ENCODE peak calls at places on chromosomes 16 and 17, in seven cellular contexts. X is cardiac muscle cell, A is spleen, M is nephron progenitor cell, J is stromal cell of bone marrow, C is hepatic stellate cell, W is left colon. U is an unnamed sample.

GRCh38 chr16:53816211-53816610 is 112.3 kb downstream of the FTO start:
- DNase-seq in X (peak), A (no peak), M (no peak), J (no peak), C (no peak), W (no peak), U (no peak)

GRCh38 chr17:69056179-69056823 is 4.4 kb downstream of the ABCA9 start:
- DNase-seq in X (no peak), A (no peak), M (no peak), J (no peak), C (no peak), W (no peak), U (no peak)

GRCh38 chr16:89358030-89359005 is 132.0 kb downstream of the ANKRD11 start:
- DNase-seq in X (no peak), A (peak), M (no peak), J (no peak), C (no peak), W (no peak), U (no peak)

GRCh38 chr17:54903375-54903774 is 2.7 kb downstream of the TOM1L1 start:
- DNase-seq in X (peak), A (no peak), M (no peak), J (no peak), C (no peak), W (peak), U (no peak)

GRCh38 chr17:19295478-19296200 is 58.5 kb downstream of the EPN2 start:
- DNase-seq in X (peak), A (peak), M (no peak), J (no peak), C (no peak), W (no peak), U (no peak)

GRCh38 chr17:32794533-32795246 is 82.2 kb downstream of the MYO1D start:
- DNase-seq in X (no peak), A (no peak), M (no peak), J (no peak), C (no peak), W (peak), U (no peak)

GRCh38 chr17:29577778-29578211 is 9.3 kb downstream of the TP53I13 start:
- DNase-seq in X (peak), A (no peak), M (peak), J (no peak), C (no peak), W (peak), U (no peak)

GRCh38 chr17:1224330-1224729 is 44.5 kb upstream of the ABR start:
- DNase-seq in X (no peak), A (no peak), M (no peak), J (no peak), C (no peak), W (no peak), U (no peak)

GRCh38 chr17:72635034-72635654 is 457.3 kb downstream of the SLC39A11 start:
- DNase-seq in X (no peak), A (no peak), M (no peak), J (no peak), C (no peak), W (no peak), U (no peak)

GRCh38 chr17:27065588-27065987 is 228.3 kb upstream of the WSB1 start:
- DNase-seq in X (no peak), A (no peak), M (no peak), J (no peak), C (no peak), W (no peak), U (no peak)

GRCh38 chr17:40021471-40021961 is 6.3 kb downstream of the CSF3 start:
- DNase-seq in X (peak), A (no peak), M (no peak), J (peak), C (peak), W (no peak), U (no peak)

GRCh38 chr17:80760501-80760900 is 215.9 kb downstream of the RPTOR start:
- DNase-seq in X (no peak), A (peak), M (no peak), J (no peak), C (no peak), W (peak), U (peak)

GRCh38 chr16:59042296-59042695 is 308.2 kb upstream of the GOT2 start:
- DNase-seq in X (no peak), A (no peak), M (no peak), J (no peak), C (no peak), W (no peak), U (no peak)

GRCh38 chr17:15456486-15456885 is 10.9 kb downstream of the CDRT4 start:
- DNase-seq in X (no peak), A (no peak), M (no peak), J (peak), C (no peak), W (no peak), U (no peak)

GRCh38 chr17:80063815-80064585 is 27.6 kb downstream of the CCDC40 start:
- DNase-seq in X (peak), A (no peak), M (no peak), J (no peak), C (no peak), W (peak), U (peak)

GRCh38 chr16:89707695-89708094 is 6.2 kb upstream of the SPATA2L start:
- DNase-seq in X (no peak), A (peak), M (no peak), J (no peak), C (no peak), W (no peak), U (no peak)

GRCh38 chr17:7673239-7673638 is 14.1 kb downstream of the TP53 start:
- DNase-seq in X (peak), A (no peak), M (peak), J (no peak), C (no peak), W (peak), U (no peak)

GRCh38 chr17:34703533-34703932 is 124.2 kb downstream of the TMEM132E start:
- DNase-seq in X (peak), A (no peak), M (peak), J (no peak), C (no peak), W (peak), U (no peak)

U was measured in ureter.